ENCODE peak calls at places on chromosomes 2 and 18, in nine cellular contexts. T is fibroblast of lung; H is mesendoderm; J is AG04450; M is esophagus squamous epithelium; E is fibroblast of the aortic adventitia; X is naive thymus-derived CD4-positive, alpha-beta T cell; D is AG04449; Z is A549. U is an unnamed sample.

GRCh38 chr2:181138816-181139215 is 158.4 kb downstream of the UBE2E3 start:
- DNase-seq in T (peak; percentile 40), H (no peak), J (no peak), M (no peak), E (peak; percentile 28), X (no peak), D (no peak), Z (peak; percentile 15), U (no peak)

GRCh38 chr2:43228341-43228751 is 1.9 kb upstream of the ZFP36L2 start:
- DNase-seq in T (peak; percentile 18), H (no peak), J (no peak), M (no peak), E (peak; percentile 52), X (no peak), D (no peak), Z (no peak), U (peak; percentile 35)

GRCh38 chr2:20148841-20149702 is 75.9 kb downstream of the SDC1 start:
- DNase-seq in T (peak; percentile 88), H (no peak), J (no peak), M (no peak), E (peak; percentile 66), X (no peak), D (peak; percentile 88), Z (no peak), U (no peak)

GRCh38 chr2:216696751-216697560 is 1.6 kb upstream of the IGFBP5 start:
- DNase-seq in T (peak; percentile 73), H (peak; percentile 81), J (no peak), M (no peak), E (peak; percentile 60), X (no peak), D (no peak), Z (peak; percentile 58), U (peak; percentile 28)

GRCh38 chr2:59025157-59025757 is 784.1 kb upstream of the FANCL start:
- DNase-seq in T (peak; percentile 36), H (peak; percentile 64), J (no peak), M (no peak), E (peak; percentile 5), X (no peak), D (no peak), Z (peak; percentile 34), U (no peak)

GRCh38 chr18:15005313-15006130 is 257.6 kb downstream of the ANKRD30B start:
- DNase-seq in T (no peak), H (no peak), J (no peak), M (no peak), E (no peak), X (no peak), D (no peak), Z (no peak), U (no peak)

GRCh38 chr2:241598487-241598886 is 38.5 kb downstream of the THAP4 start:
- DNase-seq in T (no peak), H (peak; percentile 57), J (no peak), M (no peak), E (no peak), X (no peak), D (no peak), Z (peak; percentile 35), U (no peak)

GRCh38 chr2:70643715-70644114 is 90.1 kb upstream of the TGFA start:
- DNase-seq in T (no peak), H (peak; percentile 63), J (no peak), M (no peak), E (no peak), X (no peak), D (no peak), Z (peak; percentile 68), U (peak; percentile 62)

GRCh38 chr18:27921392-27921791 is 255.5 kb downstream of the CDH2 start:
- DNase-seq in T (no peak), H (peak; percentile 49), J (no peak), M (no peak), E (no peak), X (no peak), D (no peak), Z (no peak), U (no peak)

GRCh38 chr2:43461461-43462073 is 134.3 kb downstream of the THADA start:
- DNase-seq in T (no peak), H (no peak), J (no peak), M (no peak), E (no peak), X (no peak), D (no peak), Z (no peak), U (peak; percentile 82)

GRCh38 chr2:86807462-86808275 is 17.0 kb upstream of the CD8A start:
- DNase-seq in T (peak; percentile 22), H (peak; percentile 81), J (no peak), M (no peak), E (peak; percentile 10), X (peak; percentile 50), D (no peak), Z (peak; percentile 90), U (peak; percentile 73)

DNA sequence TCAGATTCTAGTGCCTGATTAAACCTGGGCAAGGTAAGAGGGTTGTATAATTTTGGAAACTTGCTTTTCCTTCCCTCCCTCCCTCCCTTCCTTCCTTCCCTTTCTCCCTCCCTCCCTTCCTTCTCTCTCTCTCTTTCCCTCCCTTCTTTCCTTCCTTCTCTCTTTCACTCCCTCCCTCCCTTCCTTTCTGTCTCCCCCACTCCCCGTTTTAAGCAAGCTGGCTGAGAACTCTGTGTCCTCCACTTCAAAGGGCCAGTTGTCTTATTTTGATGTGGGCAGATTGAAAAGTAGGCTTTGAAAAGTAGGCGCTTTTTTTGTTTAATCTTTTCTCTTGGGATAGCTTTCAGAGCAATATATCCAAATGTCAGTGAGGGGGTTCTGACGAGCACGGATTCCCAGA is 51.9 kb downstream of the CDK15 start:
- DNase-seq in T (no peak), H (no peak), J (no peak), M (no peak), E (no peak), X (no peak), D (no peak), Z (no peak), U (no peak)
- H3K4me3 ChIP-seq in T (no peak overlapping the region), H (no peak overlapping the region), J (no peak overlapping the region), M (no peak overlapping the region), E (no peak overlapping the region), X (no peak overlapping the region), D (no peak overlapping the region), Z (no peak overlapping the region), U (no peak overlapping the region)

GRCh38 chr18:42338683-42339082 is 383.6 kb downstream of the PIK3C3 start:
- DNase-seq in T (no peak), H (no peak), J (no peak), M (no peak), E (no peak), X (no peak), D (no peak), Z (no peak), U (no peak)
- H3K4me3 ChIP-seq in T (no peak overlapping the region), H (no peak overlapping the region), J (no peak overlapping the region), M (no peak overlapping the region), E (no peak overlapping the region), X (no peak overlapping the region), D (no peak overlapping the region), Z (no peak overlapping the region), U (no peak overlapping the region)

GRCh38 chr2:148876589-148877402 is 1.8 kb downstream of the KIF5C start:
- DNase-seq in T (no peak), H (peak; percentile 98), J (no peak), M (no peak), E (no peak), X (peak; percentile 53), D (no peak), Z (no peak), U (no peak)

GRCh38 chr2:148874868-148875341 is at the start of gene KIF5C:
- DNase-seq in T (peak; percentile 77), H (peak; percentile 98), J (peak; percentile 16), M (peak; percentile 27), E (peak; percentile 56), X (peak; percentile 83), D (no peak), Z (peak; percentile 88), U (peak; percentile 84)

GRCh38 chr2:148875387-148876051 is 492 bp downstream of the KIF5C start:
- DNase-seq in T (no peak), H (peak; percentile 45), J (no peak), M (no peak), E (no peak), X (peak; percentile 37), D (no peak), Z (no peak), U (no peak)

GRCh38 chr2:148877403-148877740 is 2.3 kb downstream of the KIF5C start:
- DNase-seq in T (no peak), H (no peak), J (no peak), M (no peak), E (no peak), X (no peak), D (no peak), Z (no peak), U (no peak)

DNA sequence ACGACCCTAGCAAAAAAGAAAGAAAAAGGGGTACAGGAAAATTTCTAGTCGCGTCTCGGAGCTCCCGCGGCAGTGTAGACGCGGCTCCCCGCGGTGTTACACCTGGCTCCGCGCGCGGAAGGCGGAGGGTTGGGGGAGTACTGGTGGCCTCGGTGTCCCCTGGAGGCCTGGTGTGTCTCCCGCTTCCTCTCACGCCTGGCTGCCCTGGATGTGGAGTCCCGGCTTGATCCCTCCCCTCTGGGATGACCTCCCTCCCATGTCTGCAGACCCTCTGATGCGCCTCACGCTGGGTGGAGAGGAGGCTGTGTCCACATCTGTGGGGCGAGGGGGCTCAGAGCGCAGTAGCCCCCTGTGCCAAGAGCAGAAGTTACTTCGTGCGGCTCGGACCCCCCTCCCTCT is 1.2 kb downstream of the KIF5C start:
- DNase-seq in T (no peak), H (peak; percentile 81), J (no peak), M (no peak), E (no peak), X (peak; percentile 36), D (no peak), Z (no peak), U (no peak)
- H3K4me3 ChIP-seq in T (no peak overlapping the region), H (peak overlapping the region; percentile 65), J (no peak overlapping the region), M (peak overlapping the region; percentile 31), E (no peak overlapping the region), X (peak overlapping the region; percentile 45), D (no peak overlapping the region), Z (peak overlapping the region; percentile 59), U (no peak overlapping the region)

GRCh38 chr2:158716091-158716815 is 78.9 kb upstream of the DAPL1 start:
- DNase-seq in T (no peak), H (peak; percentile 8), J (no peak), M (no peak), E (peak; percentile 9), X (no peak), D (no peak), Z (no peak), U (no peak)

GRCh38 chr2:158713523-158714138 is 81.5 kb upstream of the DAPL1 start:
- DNase-seq in T (no peak), H (no peak), J (no peak), M (no peak), E (peak; percentile 27), X (no peak), D (no peak), Z (no peak), U (no peak)

GRCh38 chr2:158715352-158715751 is 79.8 kb upstream of the DAPL1 start:
- DNase-seq in T (no peak), H (no peak), J (no peak), M (no peak), E (no peak), X (no peak), D (no peak), Z (no peak), U (no peak)

GRCh38 chr2:158712791-158713522 is 82.2 kb upstream of the DAPL1 start:
- DNase-seq in T (no peak), H (no peak), J (no peak), M (no peak), E (no peak), X (no peak), D (no peak), Z (no peak), U (no peak)

DNA sequence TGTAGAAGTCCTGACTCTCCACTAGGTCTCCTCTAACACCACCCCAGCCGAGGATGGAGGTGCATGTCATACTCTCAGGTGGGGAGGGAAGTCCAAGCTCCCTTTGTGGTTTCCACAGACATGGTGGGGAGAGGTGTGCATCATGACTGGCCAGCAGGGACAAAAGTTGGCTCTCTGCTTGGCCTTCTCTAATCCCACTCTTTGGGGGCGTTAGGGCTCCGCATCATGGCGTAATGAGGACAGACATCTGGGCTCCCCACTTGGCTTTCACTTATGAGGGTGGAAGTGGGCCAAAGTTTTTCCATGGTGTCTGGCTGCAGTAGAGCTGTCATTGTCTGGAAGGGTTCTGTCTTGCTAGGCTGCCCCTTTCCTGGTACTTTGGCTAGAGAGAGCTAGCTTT is 80.7 kb upstream of the DAPL1 start:
- DNase-seq in T (no peak), H (no peak), J (no peak), M (no peak), E (no peak), X (no peak), D (no peak), Z (no peak), U (no peak)
- H3K4me3 ChIP-seq in T (no peak overlapping the region), H (no peak overlapping the region), J (no peak overlapping the region), M (no peak overlapping the region), E (no peak overlapping the region), X (no peak overlapping the region), D (no peak overlapping the region), Z (no peak overlapping the region), U (no peak overlapping the region)